ENCODE peak calls at places on chromosomes 13 and 19, in six cellular contexts. R is NAMALWA; I is hippocampal formation; D is activated CD8-positive, alpha-beta T cell treated with anti-CD3 and anti-CD28 coated beads, Interleukin-2, amount 10 ng/mL, durations not matched to agents 7 days and 5 days; B is activated CD4-positive, alpha-beta T cell treated with anti-CD3 and anti-CD28 coated beads for 36 hours; M is amniotic epithelial cell. X is an unnamed sample.

GRCh38 chr19:18428837-18429674 is 8.9 kb downstream of the ISYNA1 start:
- DNase-seq in R (peak; percentile 93), I (peak; percentile 55), D (peak; percentile 91), B (peak; percentile 88), M (peak; percentile 75), X (peak; percentile 84)

GRCh38 chr13:79085021-79085420 is 321.0 kb downstream of the RBM26 start:
- DNase-seq in R (no peak), I (no peak), D (no peak), B (no peak), M (no peak), X (no peak)

GRCh38 chr13:85693889-85694511 is 105.2 kb downstream of the SLITRK6 start:
- DNase-seq in R (peak; percentile 55), I (no peak), D (no peak), B (no peak), M (no peak), X (no peak)

GRCh38 chr19:15779756-15780476 is 7.5 kb upstream of the OR10H5 start:
- DNase-seq in R (no peak), I (peak; percentile 81), D (no peak), B (no peak), M (no peak), X (no peak)

GRCh38 chr19:36008336-36008978 is at the start of gene SYNE4:
- DNase-seq in R (no peak), I (no peak), D (no peak), B (no peak), M (no peak), X (no peak)

GRCh38 chr13:94481966-94482365 is 2.5 kb upstream of the DCT start:
- DNase-seq in R (no peak), I (no peak), D (no peak), B (no peak), M (peak; percentile 79), X (peak; percentile 21)

GRCh38 chr13:73708393-73708985 is 425.7 kb downstream of the KLF12 start:
- DNase-seq in R (peak; percentile 85), I (peak; percentile 4), D (peak; percentile 75), B (peak; percentile 66), M (peak; percentile 69), X (peak; percentile 69)

GRCh38 chr13:45833663-45834062 is 17.9 kb downstream of the SIAH3 start:
- DNase-seq in R (no peak), I (no peak), D (no peak), B (no peak), M (peak; percentile 82), X (peak; percentile 9)

GRCh38 chr19:47230122-47230920 is 678 bp downstream of the BBC3 start:
- DNase-seq in R (peak; percentile 82), I (peak; percentile 36), D (peak; percentile 87), B (peak; percentile 87), M (no peak), X (peak; percentile 68)

GRCh38 chr13:113664751-113665581 is 2.1 kb upstream of the GRK1 start:
- DNase-seq in R (no peak), I (no peak), D (no peak), B (peak; percentile 2), M (no peak), X (no peak)

GRCh38 chr19:19062454-19063182 is 1.2 kb upstream of the SLC25A42 start:
- DNase-seq in R (peak; percentile 54), I (no peak), D (no peak), B (peak; percentile 55), M (peak; percentile 20), X (peak; percentile 14)

GRCh38 chr13:113854238-113855011 is 9.5 kb downstream of the GAS6 start:
- DNase-seq in R (no peak), I (peak; percentile 47), D (no peak), B (peak; percentile 9), M (no peak), X (peak; percentile 82)